ENCODE peak calls at places on chromosomes 4 and X, in four cellular contexts. M is left lung, X is neural progenitor cell, V is adipocyte. C is an unnamed sample. For H3K27me3 and H3K36me3, the result is how much of the 10 kb centered on the place peaks cover.

GRCh38 chr4:24121395-24122175 is 231.7 kb upstream of the PPARGC1A start:
- DNase-seq in M (no peak), X (no peak), V (no peak), C (no peak)

GRCh38 chrX:46502848-46503247 is 42.4 kb downstream of the ZNF674 start:
- DNase-seq in M (no peak), X (no peak), V (no peak), C (no peak)

GRCh38 chr4:150385606-150386005 is 196.3 kb upstream of the MAB21L2 start:
- DNase-seq in M (no peak), X (peak), V (peak), C (no peak)

GRCh38 chr4:90733211-90733610 is 606.0 kb downstream of the CCSER1 start:
- DNase-seq in M (no peak), X (no peak), V (no peak), C (no peak)

GRCh38 chrX:14029425-14030247 is at the start of gene GEMIN8:
- DNase-seq in M (peak), X (peak), V (peak), C (peak)

GRCh38 chrX:150772150-150772970 is 79.2 kb downstream of the MTMR1 start:
- DNase-seq in M (peak), X (peak), V (peak), C (peak)

GRCh38 chr4:37326852-37327251 is 82.3 kb downstream of the NWD2 start:
- DNase-seq in M (no peak), X (no peak), V (no peak), C (no peak)

GRCh38 chr4:128428397-128428796 is 140.8 kb upstream of the PGRMC2 start:
- DNase-seq in M (no peak), X (no peak), V (no peak), C (no peak)

GRCh38 chr4:3461515-3462291 is 1.4 kb upstream of the DOK7 start:
- DNase-seq in M (peak), X (no peak), V (no peak), C (peak)

GRCh38 chr4:180618396-180618795 is 1624.8 kb upstream of the TENM3 start:
- DNase-seq in M (no peak), X (no peak), V (no peak), C (no peak)

GRCh38 chrX:109818921-109819320 is 85.9 kb upstream of the ACSL4 start:
- DNase-seq in M (no peak), X (peak), V (no peak), C (no peak)

GRCh38 chr4:176195184-176195978 is at the start of gene SPATA4:
- DNase-seq in M (peak), X (peak), V (peak), C (peak)

GRCh38 chr4:73844352-73844751 is 7.9 kb downstream of the CXCL6 start:
- DNase-seq in M (no peak), X (no peak), V (peak), C (no peak)

GRCh38 chrX:123230798-123231197 is 46.7 kb downstream of the GRIA3 start:
- DNase-seq in M (no peak), X (peak), V (no peak), C (no peak)

GRCh38 chr4:181437895-181438294 is 805.3 kb upstream of the TENM3 start:
- DNase-seq in M (no peak), X (no peak), V (no peak), C (peak)

GRCh38 chr4:148376151-148376550 is 66.1 kb downstream of the NR3C2 start:
- DNase-seq in M (peak), X (no peak), V (peak), C (no peak)

DNA sequence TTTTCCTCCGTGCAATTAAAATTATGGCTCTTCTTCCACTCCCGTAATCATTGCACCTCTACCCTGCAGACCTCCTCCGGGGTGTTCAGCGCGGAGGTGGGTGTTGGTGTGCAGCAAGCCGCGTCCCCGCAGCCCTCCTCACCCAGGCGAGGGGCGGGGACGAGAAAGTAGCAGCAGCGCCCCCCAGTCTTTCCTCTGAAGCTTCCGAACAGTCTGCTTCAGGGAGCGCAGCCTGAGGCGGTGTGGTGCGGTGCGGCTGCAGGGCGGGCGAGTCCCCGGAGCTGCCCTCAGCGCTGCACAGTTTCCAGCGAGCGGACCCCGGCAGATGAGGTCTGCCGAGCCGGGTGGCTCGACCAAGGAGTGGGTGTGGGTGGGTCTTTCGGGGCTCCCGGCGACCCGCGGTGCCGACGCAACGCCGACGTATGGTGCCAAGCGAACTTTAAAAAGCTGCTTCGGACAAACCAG is at the start of gene FRAS1:
- DNase-seq in M (no peak), X (peak), V (peak), C (peak)
- H3K4me3 ChIP-seq in M (peak), X (peak), V (peak), C (peak)

GRCh38 chr4:99800332-99801004 is 16.2 kb upstream of the DAPP1 start:
- DNase-seq in M (no peak), X (no peak), V (no peak), C (no peak)

GRCh38 chr4:99806545-99806944 is 10.1 kb upstream of the DAPP1 start:
- DNase-seq in M (no peak), X (peak), V (no peak), C (no peak)

GRCh38 chr4:99803702-99804101 is 12.9 kb upstream of the DAPP1 start:
- DNase-seq in M (no peak), X (no peak), V (no peak), C (no peak)

GRCh38 chr4:99801005-99801699 is 15.5 kb upstream of the DAPP1 start:
- DNase-seq in M (no peak), X (no peak), V (no peak), C (no peak)
- H3K27me3 ChIP-seq in M (under half), X (under half), V (under half), C (under half)

GRCh38 chr4:78604988-78605387 is 53.4 kb downstream of the ANXA3 start:
- DNase-seq in M (no peak), X (no peak), V (no peak), C (no peak)

GRCh38 chr4:78602334-78602733 is 50.8 kb downstream of the ANXA3 start:
- DNase-seq in M (no peak), X (no peak), V (no peak), C (no peak)

GRCh38 chr4:78606035-78606434 is 54.5 kb downstream of the ANXA3 start:
- DNase-seq in M (no peak), X (no peak), V (no peak), C (no peak)

GRCh38 chr4:78601013-78601412 is 49.4 kb downstream of the ANXA3 start:
- DNase-seq in M (no peak), X (no peak), V (no peak), C (no peak)

DNA sequence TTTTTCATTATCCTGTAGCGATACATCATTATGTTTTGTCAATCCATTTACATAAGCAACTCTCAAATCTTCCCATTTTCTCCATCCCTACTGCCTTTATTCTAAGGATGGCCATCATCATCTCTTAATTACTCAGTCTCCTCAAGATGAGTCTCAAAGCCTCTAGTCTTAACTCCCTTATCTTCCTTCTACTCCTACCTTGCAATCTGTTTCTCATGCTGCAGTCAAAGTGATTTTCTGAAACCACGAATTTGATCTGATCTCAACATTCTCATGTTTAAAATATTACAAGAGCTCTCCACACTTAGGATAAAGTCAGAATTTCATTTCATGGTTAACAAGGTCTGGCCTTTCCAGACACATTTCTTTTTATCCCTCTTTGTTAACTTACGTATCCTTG is 51.8 kb downstream of the ANXA3 start:
- DNase-seq in M (no peak), X (no peak), V (no peak), C (no peak)
- H3K36me3 ChIP-seq in M (under half), X (under half), V (under half), C (under half)

DNA sequence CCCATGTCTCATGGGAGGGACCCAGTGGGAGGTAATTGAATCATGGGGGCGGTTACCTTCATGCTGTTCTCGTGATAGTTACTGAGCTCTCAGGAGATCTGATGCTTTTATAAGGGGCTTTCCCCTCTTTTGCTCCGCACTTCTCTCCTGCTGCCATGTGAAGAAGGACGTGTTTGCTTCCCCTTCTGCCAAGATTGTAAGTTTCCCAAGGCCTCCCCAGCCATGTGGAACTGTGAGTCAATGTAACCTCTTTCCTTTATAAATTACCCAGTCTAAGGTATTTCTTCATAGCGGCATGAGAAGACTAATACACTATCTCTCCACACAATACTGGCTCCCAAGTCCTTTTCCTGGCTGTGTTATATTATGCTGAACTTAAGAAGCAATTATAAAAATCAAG is 110.7 kb downstream of the AFAP1 start:
- DNase-seq in M (no peak), X (no peak), V (peak), C (no peak)
- H3K4me3 ChIP-seq in M (no peak), X (no peak), V (peak), C (no peak)

GRCh38 chr4:1543976-1544375 is 137.7 kb upstream of the NKX1-1 start:
- DNase-seq in M (no peak), X (no peak), V (no peak), C (no peak)

GRCh38 chr4:1542516-1543320 is 136.5 kb upstream of the NKX1-1 start:
- DNase-seq in M (no peak), X (no peak), V (no peak), C (no peak)

GRCh38 chr4:1543561-1543960 is 137.3 kb upstream of the NKX1-1 start:
- DNase-seq in M (no peak), X (no peak), V (no peak), C (no peak)

GRCh38 chr4:1547131-1547862 is 136.8 kb downstream of the FAM53A start:
- DNase-seq in M (no peak), X (no peak), V (no peak), C (no peak)

GRCh38 chr4:1544861-1545275 is 138.6 kb upstream of the NKX1-1 start:
- DNase-seq in M (no peak), X (no peak), V (no peak), C (no peak)
- H3K27me3 ChIP-seq in M (under half), X (under half), V (under half), C (under half)

DNA sequence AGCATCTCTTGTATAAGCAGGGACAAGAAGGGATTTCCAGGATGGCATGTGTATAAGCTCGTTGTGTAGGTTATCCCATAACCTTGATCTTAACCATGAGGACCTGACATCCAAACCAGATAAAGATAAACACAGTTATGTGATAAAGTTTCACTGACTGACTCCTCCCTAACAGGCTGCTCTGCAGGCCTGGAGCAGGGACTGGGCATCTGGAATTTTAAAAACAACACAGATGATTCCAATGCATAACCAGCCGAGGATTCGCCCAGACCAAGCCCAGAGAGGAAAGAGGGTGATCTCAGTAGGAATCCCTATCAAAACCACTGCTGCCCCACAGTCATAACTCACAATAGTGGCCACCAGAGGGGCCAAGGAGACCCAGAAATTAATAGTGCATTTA is 22.7 kb downstream of the KLF3 start:
- DNase-seq in M (no peak), X (no peak), V (peak), C (no peak)
- H3K36me3 ChIP-seq in M (under half), X (under half), V (under half), C (under half)

C was measured in H7.